ENCODE peak calls at places on chromosomes 3 and 15, in six cellular contexts. G is ovary, D is right cardiac atrium, X is BJ, O is fibroblast of lung, P is AG09309. B is an unnamed sample.

GRCh38 chr3:66338927-66339326 is 118.1 kb downstream of the SLC25A26 start:
- DNase-seq in G (no peak), D (no peak), X (peak), O (peak), P (peak), B (no peak)

GRCh38 chr15:50790778-50791536 is 25.5 kb upstream of the SPPL2A start:
- DNase-seq in G (no peak), D (no peak), X (no peak), O (no peak), P (no peak), B (no peak)

GRCh38 chr15:69154684-69155083 is 5.8 kb upstream of the GLCE start:
- DNase-seq in G (no peak), D (no peak), X (peak), O (peak), P (peak), B (no peak)

GRCh38 chr15:51864408-51865056 is 35.1 kb downstream of the TMOD3 start:
- DNase-seq in G (no peak), D (no peak), X (no peak), O (peak), P (peak), B (no peak)

GRCh38 chr3:177195941-177196472 is 1.3 kb downstream of the TBL1XR1 start:
- DNase-seq in G (no peak), D (no peak), X (no peak), O (no peak), P (no peak), B (no peak)

GRCh38 chr3:129118745-129119144 is 2.9 kb downstream of the RAB43 start:
- DNase-seq in G (no peak), D (no peak), X (no peak), O (no peak), P (no peak), B (no peak)

GRCh38 chr3:115834068-115834467 is 210.8 kb downstream of the GAP43 start:
- DNase-seq in G (no peak), D (no peak), X (peak), O (peak), P (peak), B (no peak)

GRCh38 chr3:195662-196061 is 901 bp upstream of the CHL1 start:
- DNase-seq in G (no peak), D (no peak), X (no peak), O (no peak), P (no peak), B (no peak)

GRCh38 chr3:58013973-58014649 is 5.9 kb downstream of the FLNB start:
- DNase-seq in G (peak), D (peak), X (peak), O (peak), P (peak), B (no peak)

GRCh38 chr15:98596885-98597343 is 51.4 kb upstream of the IGF1R start:
- DNase-seq in G (no peak), D (no peak), X (no peak), O (no peak), P (no peak), B (no peak)

GRCh38 chr15:62895905-62896316 is 146.6 kb upstream of the TPM1 start:
- DNase-seq in G (no peak), D (no peak), X (no peak), O (peak), P (no peak), B (no peak)
- H3K4me3 ChIP-seq in G (no peak), D (no peak), X (no peak), O (no peak), P (no peak), B (no peak)

GRCh38 chr3:112133606-112134334 is 722 bp upstream of the GCSAM start:
- DNase-seq in G (no peak), D (no peak), X (no peak), O (no peak), P (no peak), B (no peak)
- H3K4me3 ChIP-seq in G (no peak), D (no peak), X (no peak), O (no peak), P (no peak), B (no peak)

GRCh38 chr15:65027593-65027992 is 1.8 kb downstream of the MTFMT start:
- DNase-seq in G (no peak), D (no peak), X (no peak), O (no peak), P (no peak), B (no peak)
- H3K4me3 ChIP-seq in G (no peak), D (no peak), X (no peak), O (peak), P (no peak), B (no peak)

GRCh38 chr3:71723452-71724170 is 1.6 kb downstream of the EIF4E3 start:
- DNase-seq in G (no peak), D (no peak), X (no peak), O (no peak), P (no peak), B (no peak)

GRCh38 chr3:71724171-71724453 is 1.1 kb downstream of the EIF4E3 start:
- DNase-seq in G (no peak), D (no peak), X (no peak), O (no peak), P (no peak), B (no peak)

GRCh38 chr3:71725279-71725991 is at the start of gene EIF4E3:
- DNase-seq in G (peak), D (peak), X (no peak), O (peak), P (no peak), B (peak)

GRCh38 chr3:71724584-71725278 is 471 bp downstream of the EIF4E3 start:
- DNase-seq in G (peak), D (peak), X (no peak), O (no peak), P (no peak), B (peak)

GRCh38 chr3:71726106-71726505 is 904 bp upstream of the EIF4E3 start:
- DNase-seq in G (no peak), D (no peak), X (no peak), O (no peak), P (no peak), B (no peak)
- H3K4me3 ChIP-seq in G (no peak), D (no peak), X (no peak), O (no peak), P (no peak), B (peak)

GRCh38 chr15:90550919-90551318 is 21.2 kb downstream of the CRTC3 start:
- DNase-seq in G (no peak), D (no peak), X (no peak), O (peak), P (no peak), B (no peak)

GRCh38 chr15:90557147-90557546 is 27.4 kb downstream of the CRTC3 start:
- DNase-seq in G (no peak), D (no peak), X (no peak), O (no peak), P (no peak), B (no peak)

GRCh38 chr15:90553248-90553745 is 23.6 kb downstream of the CRTC3 start:
- DNase-seq in G (no peak), D (no peak), X (peak), O (peak), P (peak), B (no peak)

GRCh38 chr15:90552162-90552928 is 22.6 kb downstream of the CRTC3 start:
- DNase-seq in G (peak), D (no peak), X (peak), O (peak), P (peak), B (no peak)

GRCh38 chr15:90552929-90553211 is 23.1 kb downstream of the CRTC3 start:
- DNase-seq in G (no peak), D (no peak), X (no peak), O (no peak), P (no peak), B (no peak)
- H3K4me3 ChIP-seq in G (no peak), D (no peak), X (no peak), O (peak), P (no peak), B (no peak)

GRCh38 chr15:79812536-79812935 is 84.3 kb downstream of the MTHFS start:
- DNase-seq in G (no peak), D (no peak), X (no peak), O (no peak), P (no peak), B (no peak)
- H3K4me3 ChIP-seq in G (no peak), D (no peak), X (no peak), O (no peak), P (no peak), B (no peak)

DNA sequence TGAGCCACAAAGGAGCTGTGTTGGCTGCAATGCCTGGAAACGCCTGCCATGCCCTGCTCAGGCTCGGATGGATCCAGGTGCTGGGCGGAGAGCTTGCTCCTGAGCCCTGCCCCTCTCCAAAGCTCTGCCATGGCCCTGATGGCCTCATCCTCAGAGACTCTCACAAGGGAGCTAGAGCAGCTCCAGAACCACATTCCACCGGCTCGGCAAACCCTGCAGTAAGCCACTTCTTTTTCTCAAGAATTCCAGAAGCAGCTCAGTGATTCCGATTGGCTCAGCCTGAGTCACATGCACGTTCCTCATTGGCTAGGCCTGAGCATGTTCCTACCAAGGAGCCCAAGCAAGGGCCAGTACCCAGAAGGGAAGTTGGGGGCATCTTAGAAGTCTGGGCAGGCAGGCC is 24.8 kb downstream of the TPRA1 start:
- DNase-seq in G (no peak), D (no peak), X (no peak), O (no peak), P (no peak), B (peak)
- H3K4me3 ChIP-seq in G (no peak), D (no peak), X (no peak), O (no peak), P (no peak), B (no peak)

DNA sequence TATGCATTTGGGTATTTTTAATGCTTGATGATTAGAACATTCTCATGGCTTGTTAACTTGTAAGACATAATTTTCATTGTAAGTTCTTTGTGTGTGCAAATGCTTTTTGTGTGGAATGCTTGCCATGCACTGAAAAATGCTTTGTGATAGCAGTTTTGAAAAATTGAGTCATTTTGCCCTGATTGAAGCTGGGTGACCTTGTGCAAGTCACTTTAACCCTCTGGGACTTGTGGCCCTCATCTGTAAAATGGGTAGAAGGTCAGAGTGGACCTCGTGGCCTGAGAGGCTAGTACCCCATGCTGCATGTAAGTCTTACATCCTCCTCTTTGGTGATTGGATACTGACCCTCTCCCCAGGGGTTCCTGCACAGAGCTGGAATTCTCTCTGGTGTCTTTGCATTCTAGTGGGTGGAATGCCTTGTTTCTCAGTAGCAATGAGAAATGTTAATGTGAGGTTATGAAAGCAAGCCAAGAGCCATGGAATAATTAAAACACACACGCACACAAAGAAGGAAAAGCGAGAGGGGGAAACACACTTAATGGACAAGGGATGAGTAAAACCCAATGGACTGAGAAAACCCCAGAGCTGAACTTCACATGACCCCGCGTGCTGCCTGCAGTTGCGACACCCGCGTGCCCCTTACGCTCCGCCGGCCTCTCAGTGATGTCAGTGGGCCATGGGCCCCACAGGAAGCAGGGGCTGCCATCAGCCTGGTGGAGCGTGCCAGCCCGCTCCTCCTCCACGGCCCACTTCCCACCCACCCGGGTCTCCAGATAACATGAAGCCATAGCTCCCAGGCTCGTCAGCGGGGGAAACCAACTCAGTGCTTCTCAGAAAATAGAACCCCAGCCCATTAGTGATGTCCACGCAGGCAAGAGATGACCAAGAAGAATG is 44.0 kb downstream of the SMAD3 start:
- DNase-seq in G (peak), D (peak), X (peak), O (peak), P (peak), B (peak)
- H3K4me3 ChIP-seq in G (no peak), D (no peak), X (no peak), O (no peak), P (no peak), B (no peak)

DNA sequence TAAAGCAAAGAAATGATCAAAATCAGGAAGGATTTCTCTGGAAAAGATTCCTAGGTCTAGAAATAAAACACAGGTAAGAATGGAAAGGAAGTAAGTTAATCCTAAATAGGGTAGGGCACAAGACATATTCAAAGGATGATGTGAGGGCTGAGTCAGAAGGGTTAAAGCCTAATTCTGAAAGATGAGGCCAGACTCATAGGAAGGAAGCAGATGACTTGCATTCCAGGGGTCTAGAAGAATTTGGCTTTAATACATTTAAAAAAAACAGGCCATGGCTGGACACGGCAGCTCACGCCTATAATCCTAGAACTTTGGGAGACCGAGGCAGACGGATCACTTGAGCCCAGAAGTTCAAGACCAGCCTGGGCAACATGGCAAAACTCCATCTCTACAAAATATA is 3.2 kb downstream of the SSR3 start:
- DNase-seq in G (no peak), D (no peak), X (peak), O (peak), P (peak), B (no peak)
- H3K4me3 ChIP-seq in G (no peak), D (no peak), X (no peak), O (no peak), P (no peak), B (no peak)

GRCh38 chr3:99646107-99646435 is 7.7 kb downstream of the COL8A1 start:
- DNase-seq in G (no peak), D (no peak), X (no peak), O (no peak), P (no peak), B (no peak)
- H3K4me3 ChIP-seq in G (no peak), D (no peak), X (no peak), O (no peak), P (no peak), B (no peak)